ENCODE peak calls at places on chromosome 21, in ten cellular contexts. M is progenitor cell of endocrine pancreas, H is pancreas, P is BE2C, K is tibial artery, Z is heart left ventricle, N is H9, F is choroid plexus epithelial cell, A is lung, L is fibroblast of villous mesenchyme. Y is an unnamed sample.

GRCh38 chr21:45513741-45514310 is 28.4 kb downstream of the SLC19A1 start:
- DNase-seq in P (no peak), F (no peak), K (no peak), N (no peak), H (no peak), M (no peak), A (no peak), L (no peak), Z (no peak), Y (no peak)

GRCh38 chr21:46091118-46091517 is 6.8 kb upstream of the COL6A2 start:
- DNase-seq in M (no peak), H (no peak), P (no peak), K (no peak), L (no peak), Z (no peak), A (no peak), F (no peak), N (no peak), Y (no peak)

GRCh38 chr21:27076035-27076434 is 109.1 kb upstream of the ADAMTS5 start:
- DNase-seq in M (no peak), F (peak), K (no peak), L (no peak), A (no peak), N (no peak), H (no peak), P (no peak), Z (no peak), Y (no peak)

GRCh38 chr21:46115441-46116188 is 17.7 kb downstream of the COL6A2 start:
- DNase-seq in H (no peak), L (no peak), Z (peak), A (no peak), P (peak), N (peak), K (peak), F (no peak), M (peak), Y (no peak)

GRCh38 chr21:44984428-44984791 is 44.6 kb downstream of the SLX9 start:
- DNase-seq in A (no peak), L (no peak), P (peak), K (no peak), N (no peak), M (no peak), H (no peak), F (no peak), Z (no peak), Y (no peak)

GRCh38 chr21:19810779-19811178 is 1187.4 kb upstream of the NCAM2 start:
- DNase-seq in F (peak), N (peak), P (no peak), M (no peak), H (no peak), K (no peak), L (no peak), A (no peak), Z (no peak), Y (no peak)

GRCh38 chr21:44550807-44551206 is 498 bp downstream of the KRTAP10-2 start:
- DNase-seq in P (no peak), K (peak), H (no peak), F (no peak), L (no peak), N (peak), M (no peak), A (no peak), Z (peak), Y (no peak)

GRCh38 chr21:27425574-27425973 is 458.7 kb upstream of the ADAMTS5 start:
- DNase-seq in F (peak), K (no peak), P (peak), N (no peak), Z (no peak), H (no peak), M (no peak), A (no peak), L (peak), Y (no peak)

GRCh38 chr21:44000360-44000759 is 11.7 kb upstream of the TRAPPC10 start:
- DNase-seq in P (no peak), L (no peak), N (no peak), K (no peak), Z (no peak), M (no peak), F (no peak), A (no peak), H (no peak), Y (no peak)

GRCh38 chr21:19507682-19508260 is 1104.2 kb upstream of the TMPRSS15 start:
- DNase-seq in H (no peak), Z (no peak), K (no peak), F (peak), M (no peak), N (no peak), P (no peak), L (no peak), A (no peak), Y (no peak)

GRCh38 chr21:43189936-43190335 is 21.1 kb downstream of the CRYAA start:
- DNase-seq in K (no peak), F (no peak), A (no peak), M (no peak), L (no peak), N (peak), P (no peak), Z (peak), H (peak), Y (no peak)

GRCh38 chr21:43268086-43268803 is 99.4 kb downstream of the CRYAA start:
- DNase-seq in M (no peak), H (no peak), N (no peak), L (no peak), K (no peak), F (no peak), Z (no peak), P (peak), A (no peak), Y (no peak)

GRCh38 chr21:32356874-32357395 is 35.9 kb downstream of the URB1 start:
- DNase-seq in K (no peak), M (no peak), F (no peak), Z (no peak), P (no peak), H (no peak), L (no peak), A (no peak), N (no peak), Y (no peak)

GRCh38 chr21:32360401-32360981 is 32.3 kb downstream of the URB1 start:
- DNase-seq in P (no peak), M (no peak), Z (no peak), F (no peak), K (no peak), H (no peak), N (no peak), L (no peak), A (no peak), Y (no peak)

GRCh38 chr21:32364801-32365200 is 28.0 kb downstream of the URB1 start:
- DNase-seq in H (no peak), K (no peak), Z (no peak), A (no peak), L (no peak), F (peak), M (no peak), N (no peak), P (no peak), Y (no peak)

GRCh38 chr21:32364387-32364786 is 28.4 kb downstream of the URB1 start:
- DNase-seq in F (peak), K (no peak), A (no peak), L (peak), M (no peak), Z (peak), P (no peak), N (no peak), H (no peak), Y (no peak)

GRCh38 chr21:32359719-32360260 is 33.0 kb downstream of the URB1 start:
- DNase-seq in F (peak), M (no peak), H (no peak), P (no peak), N (no peak), L (no peak), Z (no peak), K (no peak), A (no peak), Y (no peak)
- TF ChIP-seq CTCF in F (peak), M (no peak), H (no peak), P (peak), N (peak), L (peak), Z (peak), K (no peak), A (no peak), Y (no peak)

GRCh38 chr21:36395353-36396111 is 10.3 kb downstream of the CHAF1B start:
- DNase-seq in K (no peak), F (no peak), P (no peak), M (no peak), N (no peak), A (no peak), H (no peak), Z (no peak), L (no peak), Y (no peak)

GRCh38 chr21:36396314-36396713 is 11.1 kb downstream of the CHAF1B start:
- DNase-seq in M (no peak), Z (no peak), K (no peak), N (no peak), A (no peak), H (no peak), F (no peak), P (no peak), L (no peak), Y (no peak)

GRCh38 chr21:36400719-36401118 is 15.5 kb downstream of the CHAF1B start:
- DNase-seq in P (no peak), F (no peak), H (no peak), Z (no peak), L (no peak), N (no peak), K (no peak), M (no peak), A (no peak), Y (no peak)

GRCh38 chr21:36397606-36398005 is 12.4 kb downstream of the CHAF1B start:
- DNase-seq in F (no peak), M (no peak), Z (no peak), L (no peak), A (no peak), K (no peak), N (no peak), H (no peak), P (no peak), Y (no peak)

GRCh38 chr21:36396971-36397370 is 11.8 kb downstream of the CHAF1B start:
- DNase-seq in A (no peak), F (no peak), K (no peak), H (no peak), L (no peak), P (no peak), Z (no peak), N (no peak), M (no peak), Y (no peak)
- TF ChIP-seq CTCF in A (no peak), F (no peak), K (no peak), H (no peak), L (no peak), P (no peak), Z (no peak), N (no peak), M (no peak), Y (no peak)

GRCh38 chr21:42164064-42164789 is 54.7 kb upstream of the ABCG1 start:
- DNase-seq in F (peak), L (no peak), N (no peak), P (peak), A (peak), M (no peak), K (peak), H (peak), Z (peak), Y (peak)
- TF ChIP-seq CTCF in F (peak), L (peak), N (peak), P (peak), A (peak), M (peak), K (peak), H (peak), Z (peak), Y (peak)

DNA sequence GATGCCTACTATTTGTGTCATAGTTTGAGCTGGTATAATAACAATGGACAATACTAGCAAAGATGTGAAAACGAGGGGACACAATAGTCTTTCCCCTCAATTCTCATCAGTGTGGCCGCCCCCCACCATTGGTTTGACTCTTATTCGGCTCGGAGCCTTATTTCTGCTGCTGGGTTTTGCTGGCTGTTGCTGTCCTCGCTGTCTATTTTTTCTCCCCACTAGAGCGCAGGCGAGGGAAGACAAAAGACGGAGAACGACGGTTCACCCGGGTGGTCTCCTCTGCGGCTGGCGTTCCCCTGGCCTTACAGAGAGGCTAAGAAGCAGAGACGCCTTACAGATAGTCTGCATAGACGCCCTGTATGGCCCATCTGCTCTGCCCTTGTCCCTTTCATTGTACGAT is 19.4 kb downstream of the CLIC6 start:
- DNase-seq in M (no peak), H (peak), Z (no peak), K (no peak), P (peak), F (no peak), N (no peak), A (no peak), L (no peak), Y (no peak)
- TF ChIP-seq CTCF in M (no peak), H (no peak), Z (peak), K (no peak), P (peak), F (no peak), N (no peak), A (no peak), L (no peak), Y (no peak)

DNA sequence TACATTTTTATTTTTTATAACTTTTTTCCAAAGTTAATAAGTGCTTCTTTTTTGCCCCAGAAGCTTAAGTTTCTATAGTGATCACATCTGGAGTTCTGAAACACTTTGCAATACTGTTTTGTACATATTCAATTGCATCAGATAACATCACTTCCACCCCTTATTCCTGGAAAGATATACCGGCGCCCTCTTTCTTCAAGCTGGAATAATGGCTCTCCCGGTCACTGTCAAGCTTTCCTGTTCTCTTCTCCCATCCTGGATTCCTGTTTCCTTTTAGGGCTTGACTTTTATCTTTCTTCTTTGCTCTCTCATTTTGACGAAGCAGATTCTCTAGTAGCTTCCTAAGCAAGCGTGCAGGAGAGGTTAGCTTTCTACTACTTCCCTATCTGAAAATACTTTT is 1866.8 kb downstream of the MRPL39 start:
- DNase-seq in F (no peak), N (no peak), A (no peak), Z (no peak), K (no peak), P (no peak), M (no peak), H (no peak), L (no peak), Y (no peak)
- TF ChIP-seq CTCF in F (no peak), N (no peak), A (no peak), Z (no peak), K (no peak), P (peak), M (no peak), H (no peak), L (no peak), Y (no peak)

DNA sequence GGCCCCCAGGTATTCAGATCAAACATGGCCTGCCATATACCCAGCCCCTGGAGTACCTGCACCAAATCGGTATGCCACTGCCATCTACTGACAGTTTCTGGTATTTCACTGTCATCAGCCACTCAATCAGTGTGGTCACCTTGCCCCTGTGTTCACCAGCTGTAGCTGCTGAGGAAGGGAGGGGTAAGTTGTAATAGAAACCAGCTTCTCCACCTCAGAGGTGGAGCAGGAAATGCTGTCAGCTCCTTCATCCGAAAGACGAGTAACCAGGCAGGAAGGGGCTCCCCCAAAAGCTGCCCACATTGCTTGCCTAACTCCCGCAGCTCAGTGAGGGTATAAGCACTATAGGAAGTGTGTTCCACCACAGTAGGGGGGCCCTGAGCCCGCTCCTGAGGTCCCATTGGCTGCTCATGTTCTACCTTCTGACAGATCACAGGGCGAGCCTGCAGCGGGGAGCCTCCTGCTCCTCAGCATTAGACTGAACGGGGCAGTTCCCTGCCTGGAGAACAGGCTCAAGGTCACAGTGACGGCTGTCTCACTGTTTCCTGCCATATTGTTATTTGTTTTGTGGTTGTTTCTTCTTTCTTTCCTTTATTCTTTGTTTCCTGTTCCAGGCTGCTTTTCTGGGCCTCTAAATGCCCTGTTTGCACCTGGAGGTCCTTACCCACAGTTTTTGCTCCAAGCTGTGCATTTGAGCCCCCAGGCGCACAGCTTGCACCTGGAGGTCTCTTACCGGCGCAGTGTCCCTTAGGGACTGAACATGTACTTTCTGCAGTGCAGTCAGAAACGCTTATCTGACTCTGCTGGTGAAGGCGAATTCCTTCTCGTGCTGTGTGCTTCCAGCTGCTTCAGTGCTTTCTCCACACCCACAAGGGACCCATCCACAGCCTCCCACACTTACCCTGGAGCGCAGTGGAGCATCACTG is 1638.3 kb downstream of the MRPL39 start:
- DNase-seq in Z (no peak), K (no peak), H (peak), P (peak), A (no peak), N (peak), F (peak), M (no peak), L (no peak), Y (peak)
- TF ChIP-seq CTCF in Z (no peak), K (no peak), H (no peak), P (peak), A (peak), N (peak), F (peak), M (peak), L (no peak), Y (peak)

DNA sequence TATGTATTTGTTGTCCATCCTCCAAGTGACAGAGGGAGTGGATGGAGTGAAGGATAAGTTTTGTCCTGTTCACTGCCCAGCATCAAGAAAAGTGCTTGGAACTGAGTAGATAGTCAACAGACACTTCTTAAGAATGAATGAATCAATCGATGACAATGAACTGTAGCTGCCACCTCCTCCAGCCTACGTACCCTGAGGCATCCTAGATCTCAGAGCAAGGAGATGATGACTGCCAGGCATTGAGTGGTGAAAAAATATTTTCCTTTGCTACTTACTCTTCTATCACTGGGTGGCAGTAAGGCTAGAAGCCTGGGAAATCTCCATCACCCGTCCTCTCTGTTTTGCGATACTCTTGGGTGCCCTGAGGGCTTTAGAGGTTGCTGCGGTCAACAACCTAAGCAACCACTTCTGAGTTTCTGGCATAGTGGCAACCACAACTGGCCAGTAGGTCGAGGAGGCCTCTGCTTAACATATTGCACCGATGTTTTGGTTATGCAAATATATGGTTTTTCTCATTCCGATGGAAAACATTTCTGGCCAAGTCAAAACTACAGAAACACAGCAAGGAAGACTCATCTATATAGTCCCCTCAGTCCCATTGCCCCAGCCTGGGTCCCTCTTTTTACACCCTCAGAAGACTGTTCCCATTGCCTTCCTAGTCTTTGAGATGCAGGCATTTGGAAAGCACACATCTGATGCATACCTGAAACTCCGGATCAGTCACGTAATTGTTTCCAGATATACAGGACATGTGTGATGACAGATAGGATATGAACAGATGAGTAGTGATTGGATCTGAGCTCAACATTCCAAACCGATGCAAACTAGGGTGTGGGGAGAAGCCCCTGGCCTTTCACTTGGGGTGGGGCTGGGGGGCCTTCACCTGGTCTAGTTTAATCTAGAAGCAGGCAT is 136.8 kb downstream of the RUNX1 start:
- DNase-seq in P (no peak), L (no peak), M (no peak), K (no peak), H (no peak), F (peak), Z (no peak), N (no peak), A (no peak), Y (no peak)
- TF ChIP-seq CTCF in P (no peak), L (no peak), M (no peak), K (no peak), H (no peak), F (peak), Z (no peak), N (no peak), A (no peak), Y (no peak)

Y was measured in nephron progenitor cell.